ENCODE peak calls at places on chromosomes 16 and 17, in seven cellular contexts. U is left lung, A is ovary, R is PC-3, N is fibroblast of lung, C is upper lobe of right lung, K is gastrocnemius medialis. G is an unnamed sample. For H3K9me3, the result is how much of the 10 kb centered on the place peaks cover.

GRCh38 chr16:88381820-88382451 is 823 bp upstream of the ZNF469 start:
- DNase-seq in N (no peak), C (peak), A (peak), R (no peak), K (no peak), U (peak), G (no peak)

GRCh38 chr16:20918486-20919239 is 18.1 kb downstream of the LYRM1 start:
- DNase-seq in U (no peak), K (peak), C (peak), N (peak), A (no peak), R (no peak), G (no peak)

GRCh38 chr16:57601801-57602478 is 26.5 kb upstream of the ADGRG1 start:
- DNase-seq in C (no peak), U (no peak), N (peak), A (no peak), K (no peak), R (no peak), G (no peak)

GRCh38 chr17:57855391-57856035 is 5.7 kb upstream of the MRPS23 start:
- DNase-seq in U (no peak), K (no peak), C (no peak), R (no peak), N (no peak), A (no peak), G (no peak)

GRCh38 chr16:87657621-87658192 is 55.4 kb downstream of the JPH3 start:
- DNase-seq in C (no peak), A (no peak), K (no peak), R (peak), U (no peak), N (peak), G (no peak)

GRCh38 chr16:4882261-4882632 is 35.0 kb downstream of the UBN1 start:
- DNase-seq in N (no peak), A (no peak), U (no peak), K (no peak), R (peak), C (no peak), G (no peak)

GRCh38 chr17:71762526-71762925 is 358.3 kb upstream of the SOX9 start:
- DNase-seq in K (no peak), U (no peak), N (no peak), R (no peak), C (no peak), A (no peak), G (no peak)

GRCh38 chr17:69492410-69493071 is 78.0 kb downstream of the MAP2K6 start:
- DNase-seq in N (peak), U (no peak), K (no peak), C (no peak), A (no peak), R (peak), G (no peak)

GRCh38 chr17:50283246-50283645 is 9.0 kb downstream of the TMEM92 start:
- DNase-seq in U (no peak), K (no peak), C (no peak), N (no peak), R (no peak), A (peak), G (no peak)

GRCh38 chr17:79622201-79622601 is 11.3 kb upstream of the RBFOX3 start:
- DNase-seq in C (peak), U (peak), K (peak), N (no peak), A (peak), R (no peak), G (no peak)

GRCh38 chr16:27778171-27778925 is 228.4 kb downstream of the KATNIP start:
- DNase-seq in A (no peak), C (no peak), R (no peak), U (no peak), K (no peak), N (no peak), G (no peak)

GRCh38 chr16:3401719-3402397 is 843 bp downstream of the ZNF174 start:
- DNase-seq in N (peak), R (peak), U (no peak), K (no peak), A (no peak), C (no peak), G (no peak)

GRCh38 chr16:71467810-71468209 is 5.8 kb upstream of the ZNF23 start:
- DNase-seq in N (peak), U (no peak), A (peak), K (no peak), R (peak), C (no peak), G (peak)

GRCh38 chr17:42908872-42909700 is 8.5 kb downstream of the G6PC1 start:
- DNase-seq in A (no peak), R (peak), C (no peak), U (no peak), N (peak), K (no peak), G (no peak)

GRCh38 chr16:13093676-13094075 is 192.3 kb downstream of the SHISA9 start:
- DNase-seq in C (no peak), U (no peak), R (no peak), N (no peak), K (no peak), A (no peak), G (no peak)

GRCh38 chr16:56700195-56700594 is 17.9 kb downstream of the MT1X start:
- DNase-seq in K (no peak), A (no peak), U (no peak), N (no peak), R (no peak), C (no peak), G (no peak)

GRCh38 chr16:27314161-27314723 is 468 bp downstream of the IL4R start:
- DNase-seq in N (peak), K (no peak), A (peak), U (peak), R (peak), C (peak), G (no peak)

GRCh38 chr17:48483471-48484131 is 47.2 kb downstream of the HOXB1 start:
- DNase-seq in R (peak), A (no peak), C (no peak), K (no peak), U (no peak), N (peak), G (no peak)

GRCh38 chr17:73091770-73092517 is 544 bp downstream of the SLC39A11 start:
- DNase-seq in K (peak), C (no peak), N (peak), A (peak), R (peak), U (peak), G (no peak)

GRCh38 chr16:25033852-25034251 is 18.7 kb upstream of the ARHGAP17 start:
- DNase-seq in K (no peak), C (no peak), U (no peak), A (no peak), N (peak), R (no peak), G (no peak)

GRCh38 chr16:143456-143855 is 5.0 kb upstream of the NPRL3 start:
- DNase-seq in N (peak), K (no peak), A (no peak), U (no peak), C (no peak), R (no peak), G (no peak)

GRCh38 chr16:86625821-86626220 is 47.5 kb downstream of the FOXL1 start:
- DNase-seq in R (no peak), K (no peak), N (peak), A (no peak), U (no peak), C (no peak), G (no peak)

GRCh38 chr17:64500923-64501765 is 4.3 kb upstream of the POLG2 start:
- DNase-seq in C (no peak), U (no peak), K (no peak), N (no peak), A (no peak), R (no peak), G (no peak)

GRCh38 chr16:26053889-26054288 is 362.1 kb downstream of the HS3ST4 start:
- DNase-seq in U (no peak), A (no peak), K (no peak), C (no peak), N (no peak), R (no peak), G (no peak)

GRCh38 chr16:24671455-24671954 is 57.9 kb upstream of the TNRC6A start:
- DNase-seq in U (no peak), N (no peak), R (no peak), K (no peak), A (no peak), C (no peak), G (no peak)

GRCh38 chr16:59993101-59993500 is 1259.0 kb upstream of the GOT2 start:
- DNase-seq in R (peak), N (no peak), C (no peak), U (peak), K (no peak), A (no peak), G (no peak)
- H3K9me3 ChIP-seq in R (under half), N (under half), C (under half), U (under half), K (under half), A (under half), G (under half)

GRCh38 chr16:35562919-35563318 is 2103.5 kb downstream of the TP53TG3F start:
- DNase-seq in U (no peak), K (no peak), N (no peak), R (no peak), C (no peak), A (no peak), G (no peak)

GRCh38 chr16:35559911-35560636 is 2100.7 kb downstream of the TP53TG3F start:
- DNase-seq in K (no peak), R (peak), C (no peak), U (no peak), A (no peak), N (no peak), G (no peak)

GRCh38 chr16:35561346-35561745 is 2101.9 kb downstream of the TP53TG3F start:
- DNase-seq in R (no peak), U (no peak), A (no peak), K (no peak), C (no peak), N (no peak), G (no peak)

GRCh38 chr16:35562471-35562870 is 2103.1 kb downstream of the TP53TG3F start:
- DNase-seq in U (no peak), R (no peak), K (no peak), A (no peak), C (no peak), N (no peak), G (no peak)

DNA sequence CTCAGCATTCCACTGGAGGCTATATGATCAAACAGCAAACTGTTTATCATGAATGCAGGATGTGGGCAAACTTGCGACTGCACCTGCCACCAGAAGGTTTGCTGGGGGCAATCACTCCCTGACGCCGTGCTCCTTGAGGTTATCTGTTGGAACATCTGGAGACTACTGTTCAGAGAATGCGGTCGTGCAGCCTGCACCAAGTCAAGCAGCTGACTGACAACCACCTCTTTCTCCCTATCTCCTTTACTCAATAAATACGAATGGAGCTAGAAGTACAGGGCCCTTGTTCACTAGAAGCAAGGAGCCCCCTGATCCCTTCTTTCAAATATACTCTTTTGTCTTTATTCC is 2101.2 kb downstream of the TP53TG3F start:
- DNase-seq in A (no peak), R (no peak), U (no peak), K (no peak), N (no peak), C (no peak), G (no peak)
- H3K9me3 ChIP-seq in A (under half), R (under half), U (under half), K (under half), N (under half), C (under half), G (under half)

GRCh38 chr16:35255186-35255803 is 1795.9 kb downstream of the TP53TG3F start:
- DNase-seq in U (no peak), K (no peak), N (no peak), R (no peak), A (no peak), C (no peak), G (no peak)
- H3K9me3 ChIP-seq in U (under half), K (under half), N (under half), R (under half), A (under half), C (under half), G (under half)

DNA sequence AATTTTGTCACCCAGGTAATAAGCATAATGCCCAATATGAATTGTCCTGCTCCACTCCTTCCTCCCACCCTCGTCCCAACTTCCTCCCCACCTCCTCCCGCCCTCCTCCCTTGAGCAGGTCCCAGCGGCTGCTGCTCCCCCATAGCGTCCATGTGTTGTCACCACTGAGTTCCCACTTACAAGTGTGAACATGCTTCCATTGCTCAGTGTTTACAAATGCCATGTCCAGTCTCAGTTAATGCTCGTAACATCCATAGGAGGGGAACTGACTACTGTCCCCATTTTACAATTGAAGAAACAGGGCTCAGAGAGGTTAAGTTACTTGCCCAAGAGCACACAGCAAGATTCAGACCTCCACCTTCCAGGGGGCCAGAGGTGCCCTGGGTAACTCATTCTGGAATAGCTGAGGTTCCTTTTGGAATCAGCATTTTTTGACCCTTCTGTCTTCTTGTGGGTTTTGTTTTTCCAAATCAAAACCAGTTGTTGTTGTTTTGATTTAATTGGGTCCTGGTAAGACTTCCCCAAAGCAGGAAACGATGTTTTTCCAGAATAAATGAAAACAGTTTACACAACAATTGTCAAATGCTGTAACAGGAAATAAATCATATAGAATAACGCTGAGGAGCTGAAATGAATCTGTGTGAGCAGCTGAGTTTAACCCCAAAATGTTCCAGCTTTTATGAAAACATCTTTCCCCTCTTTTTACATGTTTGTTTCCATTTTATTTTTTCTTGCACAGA is 74.0 kb downstream of the ZDHHC7 start:
- DNase-seq in K (no peak), R (no peak), U (no peak), C (no peak), A (no peak), N (no peak), G (no peak)
- H3K9me3 ChIP-seq in K (under half), R (under half), U (under half), C (under half), A (under half), N (under half), G (under half)

GRCh38 chr17:76981545-76982295 is 113.5 kb downstream of the MGAT5B start:
- DNase-seq in A (no peak), U (no peak), C (no peak), K (no peak), N (no peak), R (no peak), G (no peak)
- H3K9me3 ChIP-seq in A (under half), U (under half), C (under half), K (under half), N (under half), R (under half), G (under half)

G was measured in CD4-positive, alpha-beta T cell.